ENCODE peak calls at places on chromosomes 16 and 17, in four cellular contexts. One of them, this sample, is unnamed.

GRCh38 chr16:35146031-35146710 is 1686.8 kb downstream of the TP53TG3F start:
- DNase-seq in iris pigment epithelial cell: no peak
- DNase-seq in globus pallidus: no peak
- DNase-seq in HCEC 1CT: no peak
- DNase-seq in this sample: no peak

GRCh38 chr16:84925092-84925772 is 86.1 kb downstream of the ZDHHC7 start:
- DNase-seq in globus pallidus: no peak
- DNase-seq in iris pigment epithelial cell: no peak
- DNase-seq in HCEC 1CT: no peak
- DNase-seq in this sample: no peak

GRCh38 chr16:68760671-68761275 is 23.7 kb downstream of the CDH1 start:
- DNase-seq in globus pallidus: peak; percentile 86
- DNase-seq in iris pigment epithelial cell: peak; percentile 42
- DNase-seq in HCEC 1CT: peak; percentile 33
- DNase-seq in this sample: peak; percentile 32

GRCh38 chr16:74291176-74291575 is 5.4 kb upstream of the PSMD7 start:
- DNase-seq in globus pallidus: no peak
- DNase-seq in HCEC 1CT: no peak
- DNase-seq in iris pigment epithelial cell: no peak
- DNase-seq in this sample: no peak

GRCh38 chr17:81867952-81868673 is 3.0 kb downstream of the ARHGDIA start:
- DNase-seq in HCEC 1CT: peak; percentile 21
- DNase-seq in iris pigment epithelial cell: no peak
- DNase-seq in globus pallidus: no peak
- DNase-seq in this sample: no peak

GRCh38 chr17:73641779-73642580 is 2.3 kb downstream of the SDK2 start:
- DNase-seq in globus pallidus: no peak
- DNase-seq in iris pigment epithelial cell: no peak
- DNase-seq in HCEC 1CT: no peak
- DNase-seq in this sample: no peak

GRCh38 chr17:56708220-56708567 is 114.7 kb downstream of the NOG start:
- DNase-seq in HCEC 1CT: no peak
- DNase-seq in globus pallidus: no peak
- DNase-seq in iris pigment epithelial cell: peak; percentile 20
- DNase-seq in this sample: peak; percentile 60

GRCh38 chr17:32495347-32496253 is 8.8 kb downstream of the CDK5R1 start:
- DNase-seq in HCEC 1CT: no peak
- DNase-seq in iris pigment epithelial cell: peak; percentile 36
- DNase-seq in globus pallidus: no peak
- DNase-seq in this sample: no peak

GRCh38 chr17:51351890-51352289 is 91.5 kb downstream of the UTP18 start:
- DNase-seq in globus pallidus: peak; percentile 86
- DNase-seq in iris pigment epithelial cell: peak; percentile 25
- DNase-seq in HCEC 1CT: no peak
- DNase-seq in this sample: no peak

GRCh38 chr17:82104797-82105416 is 6.9 kb upstream of the FASN start:
- DNase-seq in HCEC 1CT: no peak
- DNase-seq in iris pigment epithelial cell: no peak
- DNase-seq in globus pallidus: no peak
- DNase-seq in this sample: no peak

GRCh38 chr17:79561486-79562116 is 49.2 kb downstream of the RBFOX3 start:
- DNase-seq in HCEC 1CT: no peak
- DNase-seq in globus pallidus: no peak
- DNase-seq in iris pigment epithelial cell: no peak
- DNase-seq in this sample: no peak

This sample was measured in LHCN-M2.